ENCODE peak calls at places on chromosomes 12 and 14, in five cellular contexts. D is SK-N-SH, S is H1, A is HepG2, R is K562. I is an unnamed sample.
A peak's percentile ranks its signal among the peaks of the same experiment; 100 is the strongest.

GRCh38 chr14:70801836-70802235 is 7.5 kb downstream of the MAP3K9 start:
- DNase-seq in D (no peak), S (no peak), A (no peak), R (no peak), I (no peak)

GRCh38 chr14:47149326-47149725 is 497.7 kb upstream of the RPL10L start:
- DNase-seq in D (no peak), S (no peak), A (no peak), R (no peak), I (no peak)

GRCh38 chr12:41629606-41630005 is 441.5 kb downstream of the PDZRN4 start:
- DNase-seq in D (no peak), S (no peak), A (no peak), R (no peak), I (no peak)

GRCh38 chr12:3755898-3756297 is 3.0 kb upstream of the CRACR2A start:
- DNase-seq in D (no peak), S (no peak), A (no peak), R (no peak), I (no peak)

GRCh38 chr12:106114084-106115068 is 24.4 kb downstream of the NUAK1 start:
- DNase-seq in D (no peak), S (no peak), A (no peak), R (no peak), I (no peak)

GRCh38 chr12:32240210-32240609 is 133.6 kb downstream of the BICD1 start:
- DNase-seq in D (no peak), S (no peak), A (no peak), R (no peak), I (no peak)

GRCh38 chr12:4984971-4985370 is 58.7 kb upstream of the KCNA5 start:
- DNase-seq in D (no peak), S (no peak), A (no peak), R (no peak), I (no peak)

GRCh38 chr12:44874981-44875416 is 1.1 kb downstream of the NELL2 start:
- DNase-seq in D (peak; percentile 23), S (no peak), A (no peak), R (no peak), I (no peak)

GRCh38 chr12:11823043-11823442 is 173.6 kb downstream of the ETV6 start:
- DNase-seq in D (no peak), S (no peak), A (no peak), R (no peak), I (no peak)

GRCh38 chr14:76050797-76051392 is 65.3 kb downstream of the IFT43 start:
- DNase-seq in D (peak; percentile 63), S (no peak), A (peak; percentile 47), R (peak; percentile 33), I (peak; percentile 21)

GRCh38 chr12:100239589-100239988 is 27.3 kb downstream of the DEPDC4 start:
- DNase-seq in D (no peak), S (no peak), A (no peak), R (no peak), I (no peak)

GRCh38 chr14:32167907-32168306 is 33.9 kb upstream of the RNU6-7 start:
- DNase-seq in D (no peak), S (no peak), A (no peak), R (no peak), I (no peak)

GRCh38 chr12:41437578-41437977 is 249.5 kb downstream of the PDZRN4 start:
- DNase-seq in D (no peak), S (no peak), A (no peak), R (no peak), I (no peak)

GRCh38 chr14:61620130-61620946 is 75.0 kb upstream of the HIF1A start:
- DNase-seq in D (no peak), S (no peak), A (peak; percentile 32), R (no peak), I (peak; percentile 35)

GRCh38 chr12:77324416-77324762 is 259.0 kb upstream of the E2F7 start:
- DNase-seq in D (no peak), S (no peak), A (no peak), R (no peak), I (no peak)

GRCh38 chr12:51009038-51009437 is 17.1 kb downstream of the SLC11A2 start:
- DNase-seq in D (no peak), S (no peak), A (no peak), R (no peak), I (no peak)

GRCh38 chr12:78793491-78793890 is 71.1 kb upstream of the SYT1 start:
- DNase-seq in D (no peak), S (no peak), A (no peak), R (no peak), I (no peak)

GRCh38 chr14:31477248-31477647 is 10.6 kb downstream of the GPR33 start:
- DNase-seq in D (no peak), S (no peak), A (no peak), R (no peak), I (no peak)

GRCh38 chr12:6807170-6807569 is 14.5 kb upstream of the GPR162 start:
- DNase-seq in D (no peak), S (no peak), A (no peak), R (no peak), I (no peak)

GRCh38 chr14:98651042-98651441 is 621.0 kb downstream of the BCL11B start:
- DNase-seq in D (no peak), S (peak; percentile 33), A (no peak), R (no peak), I (no peak)

GRCh38 chr12:45130881-45131281 is 80.0 kb upstream of the DBX2 start:
- DNase-seq in D (peak; percentile 65), S (peak; percentile 47), A (peak; percentile 28), R (peak; percentile 45), I (peak; percentile 16)

GRCh38 chr14:35140718-35141581 is 18.6 kb downstream of the PRORP start:
- DNase-seq in D (peak; percentile 45), S (no peak), A (peak; percentile 68), R (no peak), I (no peak)

GRCh38 chr12:127773520-127773919 is 493.4 kb upstream of the TMEM132C start:
- DNase-seq in D (no peak), S (no peak), A (peak; percentile 3), R (no peak), I (no peak)

GRCh38 chr12:16165506-16165905 is 112.0 kb downstream of the SLC15A5 start:
- DNase-seq in D (peak; percentile 16), S (peak; percentile 5), A (peak; percentile 18), R (no peak), I (no peak)

GRCh38 chr14:50797250-50798047 is 33.5 kb downstream of the NIN start:
- DNase-seq in D (no peak), S (no peak), A (no peak), R (no peak), I (no peak)

GRCh38 chr12:117778656-117779055 is 190.1 kb downstream of the KSR2 start:
- DNase-seq in D (no peak), S (no peak), A (no peak), R (no peak), I (no peak)

GRCh38 chr14:68968051-68968450 is 11.1 kb downstream of the ACTN1 start:
- DNase-seq in D (no peak), S (no peak), A (no peak), R (no peak), I (no peak)

GRCh38 chr14:69350892-69351291 is 47.2 kb downstream of the ERH start:
- DNase-seq in D (no peak), S (no peak), A (no peak), R (no peak), I (no peak)

GRCh38 chr12:68934392-68934791 is 1.4 kb upstream of the CPM start:
- DNase-seq in D (no peak), S (no peak), A (no peak), R (no peak), I (no peak)

GRCh38 chr12:68932123-68932700 is 759 bp downstream of the CPM start:
- DNase-seq in D (no peak), S (no peak), A (no peak), R (no peak), I (peak; percentile 16)

GRCh38 chr12:68933564-68933893 is 558 bp upstream of the CPM start:
- DNase-seq in D (no peak), S (no peak), A (no peak), R (no peak), I (no peak)

GRCh38 chr12:68930178-68930577 is 2.8 kb downstream of the CPM start:
- DNase-seq in D (no peak), S (no peak), A (no peak), R (no peak), I (no peak)

DNA sequence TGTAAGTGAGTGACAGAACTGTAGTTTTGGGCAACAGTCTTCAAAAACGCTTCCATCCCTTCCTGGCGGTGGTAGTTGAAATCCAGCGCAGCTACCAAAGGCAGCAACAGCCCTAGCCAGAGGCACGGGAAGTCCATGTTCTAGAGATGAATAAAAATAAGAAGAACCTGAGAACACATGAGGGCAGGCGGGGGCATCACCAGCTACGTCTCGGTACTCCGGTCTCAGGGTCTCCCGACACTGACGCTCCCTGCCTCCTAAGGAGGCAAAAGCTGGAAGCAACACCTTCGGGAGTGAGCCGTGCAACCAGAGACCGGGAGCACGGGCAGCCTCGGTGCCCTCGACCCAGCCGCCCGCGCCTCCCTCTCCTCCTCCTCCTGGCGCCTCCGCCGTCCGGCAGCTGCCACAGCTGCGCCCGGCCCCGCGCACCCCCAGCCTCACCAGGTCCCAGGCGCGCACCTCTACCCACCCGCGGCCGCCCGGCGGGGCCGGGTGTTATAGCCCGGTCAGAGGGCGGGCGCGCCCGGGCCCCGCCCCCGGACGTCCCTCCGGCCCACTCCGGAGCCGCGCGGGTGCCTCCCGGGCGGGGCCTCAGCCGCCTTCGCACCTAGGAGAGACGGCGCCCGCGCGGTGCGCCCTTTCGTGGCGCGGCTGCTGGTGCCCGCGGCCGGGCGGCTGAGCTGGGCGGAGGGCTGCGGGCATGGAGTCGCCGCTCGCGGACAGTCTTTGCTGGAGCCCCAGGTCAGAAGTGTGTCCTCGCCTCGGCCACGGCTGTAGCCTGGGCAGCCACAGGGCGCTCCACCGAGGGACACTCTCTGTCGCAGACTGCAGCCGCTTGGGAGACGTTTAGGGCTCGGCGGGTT is at the start of gene CPM:
- DNase-seq in D (peak; percentile 83), S (no peak), A (no peak), R (peak; percentile 79), I (no peak)
- TF ChIP-seq TAF1 in D (no peak), S (peak; percentile 34), A (no peak), R (no peak), I (no peak)

DNA sequence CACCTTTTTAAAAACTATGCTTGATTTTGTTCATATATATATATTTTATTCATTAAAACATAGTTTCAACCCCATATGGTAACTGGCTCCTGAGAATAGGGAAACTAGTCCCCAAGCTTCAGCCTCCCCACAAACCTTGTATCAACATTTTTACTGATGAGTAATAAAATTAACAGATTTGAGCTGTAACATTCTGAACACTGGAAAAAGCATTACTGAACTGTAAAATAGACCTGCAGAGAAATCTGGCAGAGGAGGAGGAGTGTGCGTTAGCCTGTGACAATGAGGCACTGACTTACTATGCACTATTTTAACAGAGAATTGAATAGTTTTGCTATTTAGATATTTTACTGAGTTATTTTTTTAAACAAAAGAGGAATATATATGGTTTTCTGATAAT is 43.1 kb downstream of the FRS2 start:
- DNase-seq in D (no peak), S (no peak), A (no peak), R (no peak), I (no peak)
- TF ChIP-seq GABPA in D (no peak), S (no peak), A (no peak), R (no peak), I (no peak)

GRCh38 chr14:90760591-90761316 is 55.5 kb downstream of the TTC7B start:
- DNase-seq in D (peak; percentile 48), S (no peak), A (peak; percentile 38), R (peak; percentile 34), I (no peak)
- TF ChIP-seq CTCF in D (peak; percentile 64), S (peak; percentile 87), A (peak; percentile 53), R (peak; percentile 38), I (peak; percentile 24)

DNA sequence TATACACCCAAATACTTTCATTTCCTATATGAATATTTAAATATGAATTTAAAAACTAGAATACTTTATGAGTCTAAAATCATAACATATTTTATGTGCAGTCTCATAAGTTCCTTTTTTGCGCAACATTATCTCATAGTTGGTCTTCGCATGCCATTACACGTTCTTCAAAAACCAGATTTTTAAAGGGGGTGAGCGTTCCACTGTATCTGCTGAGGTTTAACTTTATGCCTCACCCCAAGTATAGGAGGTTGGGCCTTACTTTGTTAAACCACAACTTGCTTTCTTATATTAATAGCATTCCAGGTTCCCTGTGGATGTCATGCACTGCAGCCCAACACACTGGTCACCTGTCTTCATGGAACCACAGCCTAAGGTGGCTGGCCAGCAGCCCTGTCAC is 118.6 kb downstream of the APAF1 start:
- DNase-seq in D (no peak), S (no peak), A (no peak), R (no peak), I (no peak)
- TF ChIP-seq TAF1 in D (no peak), S (no peak), A (no peak), R (no peak), I (no peak)

I was measured in GM12878.